ENCODE peak calls at places on chromosomes 4 and X, in eight cellular contexts. A is Caco-2, U is left ventricle myocardium inferior, P is heart left ventricle, V is AG04450, X is astrocyte of the cerebellum, O is IMR-90, F is coronary artery. H is an unnamed sample.

GRCh38 chr4:122662701-122663100 is 41.8 kb upstream of the IL21 start:
- DNase-seq in A (no peak), U (no peak), P (no peak), V (no peak), X (no peak), O (no peak), F (no peak), H (no peak)

GRCh38 chr4:109699553-109700225 is 3.6 kb downstream of the CASP6 start:
- DNase-seq in A (no peak), U (no peak), P (no peak), V (no peak), X (peak; percentile 46), O (no peak), F (no peak), H (no peak)

GRCh38 chrX:2462780-2463179 is 38.0 kb downstream of the DHRSX start:
- DNase-seq in A (no peak), U (no peak), P (no peak), V (no peak), X (no peak), O (no peak), F (no peak), H (no peak)

GRCh38 chr4:111228396-111228795 is 605.5 kb upstream of the PITX2 start:
- DNase-seq in A (no peak), U (no peak), P (no peak), V (no peak), X (no peak), O (peak; percentile 9), F (no peak), H (peak; percentile 7)

GRCh38 chrX:154507673-154508072 is 8.4 kb downstream of the FAM3A start:
- DNase-seq in A (no peak), U (no peak), P (peak; percentile 23), V (no peak), X (no peak), O (no peak), F (no peak), H (no peak)

GRCh38 chr4:86032476-86033022 is 327.3 kb downstream of the MAPK10 start:
- DNase-seq in A (no peak), U (no peak), P (peak; percentile 29), V (no peak), X (peak; percentile 87), O (peak; percentile 83), F (peak; percentile 72), H (peak; percentile 95)

GRCh38 chrX:118855681-118856310 is 32.2 kb downstream of the ZCCHC12 start:
- DNase-seq in A (no peak), U (no peak), P (no peak), V (no peak), X (no peak), O (no peak), F (no peak), H (no peak)

GRCh38 chr4:172515266-172515879 is 653.2 kb upstream of the GALNT7 start:
- DNase-seq in A (no peak), U (no peak), P (no peak), V (peak; percentile 8), X (peak; percentile 79), O (peak; percentile 41), F (no peak), H (no peak)

GRCh38 chrX:154382483-154383069 is 3.5 kb downstream of the EMD start:
- DNase-seq in A (no peak), U (no peak), P (no peak), V (no peak), X (no peak), O (no peak), F (no peak), H (no peak)

GRCh38 chrX:129981752-129982299 is 609 bp upstream of the BCORL1 start:
- DNase-seq in A (no peak), U (no peak), P (no peak), V (no peak), X (no peak), O (no peak), F (no peak), H (no peak)

GRCh38 chrX:2710496-2710895 is 19.4 kb downstream of the CD99 start:
- DNase-seq in A (peak; percentile 54), U (no peak), P (no peak), V (no peak), X (no peak), O (no peak), F (no peak), H (no peak)

GRCh38 chr4:56052966-56053365 is 104.2 kb downstream of the CEP135 start:
- DNase-seq in A (no peak), U (no peak), P (no peak), V (no peak), X (no peak), O (no peak), F (no peak), H (no peak)

GRCh38 chr4:1179089-1179441 is 6.7 kb upstream of the SPON2 start:
- DNase-seq in A (no peak), U (no peak), P (no peak), V (no peak), X (no peak), O (no peak), F (no peak), H (no peak)

GRCh38 chrX:96982159-96982558 is 98.5 kb downstream of the RPA4 start:
- DNase-seq in A (no peak), U (no peak), P (no peak), V (no peak), X (no peak), O (no peak), F (no peak), H (no peak)

GRCh38 chr4:15489551-15489950 is 19.9 kb downstream of the CC2D2A start:
- DNase-seq in A (no peak), U (no peak), P (no peak), V (no peak), X (no peak), O (peak; percentile 4), F (no peak), H (no peak)

GRCh38 chr4:33780952-33781655 is 2463.2 kb downstream of the ARAP2 start:
- DNase-seq in A (no peak), U (no peak), P (no peak), V (no peak), X (peak; percentile 5), O (peak; percentile 49), F (no peak), H (peak; percentile 32)

GRCh38 chr4:114807759-114808404 is 209.3 kb downstream of the UGT8 start:
- DNase-seq in A (peak; percentile 51), U (no peak), P (no peak), V (no peak), X (no peak), O (peak; percentile 3), F (no peak), H (no peak)

GRCh38 chrX:125170459-125170858 is 149.2 kb upstream of the TEX13C start:
- DNase-seq in A (no peak), U (no peak), P (no peak), V (no peak), X (no peak), O (no peak), F (no peak), H (no peak)

GRCh38 chr4:85419103-85419502 is 55.8 kb upstream of the ARHGAP24 start:
- DNase-seq in A (no peak), U (no peak), P (no peak), V (no peak), X (no peak), O (no peak), F (no peak), H (no peak)

GRCh38 chr4:13821522-13821921 is 194.0 kb upstream of the BOD1L1 start:
- DNase-seq in A (no peak), U (no peak), P (no peak), V (no peak), X (no peak), O (no peak), F (no peak), H (no peak)
- TF ChIP-seq CTCF in A (no peak), U (no peak), P (no peak), V (no peak), X (no peak), O (peak; percentile 13), F (no peak), H (no peak)

GRCh38 chrX:84188320-84188834 is 378 bp upstream of the RPS6KA6 start:
- DNase-seq in A (peak; percentile 64), U (peak; percentile 14), P (peak; percentile 42), V (peak; percentile 26), X (peak; percentile 39), O (peak; percentile 64), F (peak; percentile 72), H (no peak)

GRCh38 chrX:84189125-84189524 is 1.1 kb upstream of the RPS6KA6 start:
- DNase-seq in A (no peak), U (no peak), P (no peak), V (no peak), X (no peak), O (no peak), F (no peak), H (no peak)

GRCh38 chrX:84186603-84187358 is 1.2 kb downstream of the RPS6KA6 start:
- DNase-seq in A (no peak), U (no peak), P (no peak), V (no peak), X (no peak), O (peak; percentile 5), F (no peak), H (no peak)

GRCh38 chrX:84192006-84192405 is 4.0 kb upstream of the RPS6KA6 start:
- DNase-seq in A (no peak), U (no peak), P (no peak), V (no peak), X (no peak), O (no peak), F (no peak), H (no peak)

DNA sequence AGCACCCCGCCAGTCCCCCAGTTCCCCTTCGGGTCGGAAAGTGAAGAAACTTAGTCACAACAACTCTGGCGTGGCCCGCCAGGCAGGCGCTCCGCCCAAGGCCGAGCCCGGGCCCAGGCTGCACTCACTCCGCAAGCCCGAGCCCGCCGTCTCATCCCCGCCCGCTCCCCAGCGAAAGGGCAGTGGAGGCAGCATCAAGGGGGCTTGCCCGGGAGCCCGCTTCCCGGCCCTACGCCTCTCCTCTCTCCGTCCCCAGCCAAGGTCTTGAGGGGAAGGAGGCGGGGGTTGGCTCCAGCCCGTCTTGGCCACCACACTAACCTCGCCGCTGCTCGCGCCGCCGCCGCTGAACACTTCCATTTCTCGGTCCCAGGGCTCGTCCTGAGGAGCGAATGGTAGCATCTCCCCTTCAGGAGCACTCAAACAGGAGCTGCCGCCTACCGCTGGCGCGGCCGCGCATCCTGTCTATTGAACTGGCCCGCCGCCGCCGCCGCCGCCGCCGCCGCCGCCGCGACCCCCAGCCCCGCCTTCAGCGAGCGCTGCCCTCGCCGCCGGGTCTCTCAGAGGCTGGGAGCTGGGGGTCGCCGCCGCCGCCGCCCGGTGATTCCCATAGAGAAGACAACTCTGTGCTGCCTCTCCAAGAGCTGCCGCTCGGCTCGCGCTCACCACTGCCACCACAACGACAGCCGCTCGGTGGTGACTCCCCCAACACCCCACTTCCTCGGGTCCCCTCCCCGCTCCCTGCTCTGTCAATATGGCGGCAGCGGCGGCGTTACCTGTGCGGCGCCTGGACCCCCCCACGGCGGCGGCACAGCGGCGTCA is at the start of gene RPS6KA6:
- DNase-seq in A (peak; percentile 29), U (peak; percentile 14), P (peak; percentile 21), V (no peak), X (no peak), O (peak; percentile 22), F (peak; percentile 71), H (no peak)
- H3K4me3 ChIP-seq in A (peak within 1 kb of the TSS; percentile 42), U (peak within 1 kb of the TSS; percentile 65), P (peak within 1 kb of the TSS; percentile 63), V (peak within 1 kb of the TSS; percentile 64), X (peak within 1 kb of the TSS; percentile 56), O (peak within 1 kb of the TSS; percentile 68), F (peak within 1 kb of the TSS; percentile 77), H (peak within 1 kb of the TSS; percentile 51)

GRCh38 chr4:48767055-48767454 is 13.0 kb downstream of the FRYL start:
- DNase-seq in A (no peak), U (no peak), P (no peak), V (no peak), X (no peak), O (no peak), F (no peak), H (no peak)
- TF ChIP-seq CTCF in A (peak; percentile 9), U (no peak), P (no peak), V (no peak), X (peak; percentile 6), O (no peak), F (no peak), H (no peak)

GRCh38 chr4:104128850-104129213 is 365.9 kb downstream of the CXXC4 start:
- DNase-seq in A (no peak), U (no peak), P (no peak), V (no peak), X (no peak), O (no peak), F (no peak), H (no peak)
- H3K4me3 ChIP-seq in A (no peak overlapping the region), U (no peak overlapping the region), P (no peak overlapping the region), V (no peak overlapping the region), X (no peak overlapping the region), O (no peak overlapping the region), F (no peak overlapping the region), H (no peak overlapping the region)

H was measured in AG09309.